ENCODE peak calls at places on chromosomes 1 and 21, in six cellular contexts. Z is IMR-90, I is neuronal stem cell, Q is H9, J is mesenchymal stem cell, M is H1. O is an unnamed sample.

GRCh38 chr1:15886613-15887167 is 39.2 kb downstream of the SPEN start:
- DNase-seq in I (no peak), Z (no peak), M (no peak), Q (no peak), J (no peak), O (no peak)

GRCh38 chr1:94142022-94142421 is 21.1 kb upstream of the ABCA4 start:
- DNase-seq in J (no peak), Q (no peak), M (no peak), I (no peak), Z (peak; percentile 63), O (no peak)

GRCh38 chr1:2159124-2159523 is 35.4 kb downstream of the FAAP20 start:
- DNase-seq in J (no peak), Z (no peak), M (no peak), Q (no peak), I (no peak), O (no peak)

GRCh38 chr1:220281159-220281574 is 8.9 kb upstream of the RAB3GAP2 start:
- DNase-seq in Z (peak; percentile 33), I (no peak), J (peak; percentile 73), M (no peak), Q (no peak), O (no peak)

GRCh38 chr1:212219679-212220463 is 65.3 kb upstream of the PPP2R5A start:
- DNase-seq in Q (no peak), I (no peak), J (peak; percentile 15), M (no peak), Z (peak; percentile 38), O (peak; percentile 67)

GRCh38 chr1:153432874-153433681 is 16.8 kb downstream of the S100A7A start:
- DNase-seq in M (no peak), J (no peak), Q (no peak), Z (no peak), I (no peak), O (peak; percentile 85)

GRCh38 chr1:16164821-16165364 is 9.0 kb upstream of the EPHA2 start:
- DNase-seq in J (no peak), I (no peak), M (no peak), Q (no peak), Z (no peak), O (no peak)

GRCh38 chr1:150534002-150534401 is 15.2 kb upstream of the ADAMTSL4 start:
- DNase-seq in J (no peak), M (no peak), Z (no peak), I (no peak), Q (no peak), O (no peak)

GRCh38 chr1:201457508-201457960 is 11.5 kb downstream of the PHLDA3 start:
- DNase-seq in M (no peak), I (no peak), J (peak; percentile 54), Z (no peak), Q (no peak), O (no peak)

GRCh38 chr1:58045094-58045493 is 501.4 kb downstream of the OMA1 start:
- DNase-seq in I (no peak), J (no peak), Q (peak; percentile 38), M (no peak), Z (no peak), O (no peak)

GRCh38 chr1:200029035-200029623 is 1.6 kb downstream of the NR5A2 start:
- DNase-seq in I (peak; percentile 51), J (peak; percentile 35), M (no peak), Q (peak; percentile 59), Z (peak; percentile 36), O (peak; percentile 45)

GRCh38 chr1:163321311-163322305 is at the start of gene NUF2:
- DNase-seq in Z (peak; percentile 99), Q (peak; percentile 98), M (peak; percentile 98), I (peak; percentile 96), J (peak; percentile 98), O (peak; percentile 97)

GRCh38 chr1:169692766-169693460 is 18.5 kb downstream of the SELL start:
- DNase-seq in Q (no peak), M (no peak), Z (no peak), I (no peak), J (no peak), O (no peak)

GRCh38 chr21:43343992-43344886 is 82.7 kb downstream of the SIK1 start:
- DNase-seq in Z (no peak), I (no peak), J (no peak), M (no peak), Q (no peak), O (no peak)

GRCh38 chr1:5960336-5960735 is 31.9 kb downstream of the NPHP4 start:
- DNase-seq in Z (no peak), Q (no peak), I (no peak), J (no peak), M (no peak), O (no peak)

GRCh38 chr21:43353282-43354010 is 73.5 kb downstream of the SIK1 start:
- DNase-seq in M (no peak), Q (no peak), J (no peak), Z (no peak), I (no peak), O (no peak)

GRCh38 chr1:39085174-39085573 is 59.0 kb downstream of the NDUFS5 start:
- DNase-seq in M (no peak), Q (no peak), I (no peak), J (no peak), Z (no peak), O (no peak)

GRCh38 chr1:39087109-39087834 is 61.1 kb downstream of the NDUFS5 start:
- DNase-seq in Z (peak; percentile 76), I (no peak), M (no peak), J (peak; percentile 45), Q (no peak), O (no peak)

GRCh38 chr1:39088658-39089057 is 62.5 kb downstream of the NDUFS5 start:
- DNase-seq in I (no peak), Q (no peak), J (no peak), M (no peak), Z (no peak), O (no peak)

GRCh38 chr1:39084191-39084590 is 58.0 kb downstream of the NDUFS5 start:
- DNase-seq in Z (no peak), I (no peak), M (no peak), Q (no peak), J (no peak), O (no peak)

DNA sequence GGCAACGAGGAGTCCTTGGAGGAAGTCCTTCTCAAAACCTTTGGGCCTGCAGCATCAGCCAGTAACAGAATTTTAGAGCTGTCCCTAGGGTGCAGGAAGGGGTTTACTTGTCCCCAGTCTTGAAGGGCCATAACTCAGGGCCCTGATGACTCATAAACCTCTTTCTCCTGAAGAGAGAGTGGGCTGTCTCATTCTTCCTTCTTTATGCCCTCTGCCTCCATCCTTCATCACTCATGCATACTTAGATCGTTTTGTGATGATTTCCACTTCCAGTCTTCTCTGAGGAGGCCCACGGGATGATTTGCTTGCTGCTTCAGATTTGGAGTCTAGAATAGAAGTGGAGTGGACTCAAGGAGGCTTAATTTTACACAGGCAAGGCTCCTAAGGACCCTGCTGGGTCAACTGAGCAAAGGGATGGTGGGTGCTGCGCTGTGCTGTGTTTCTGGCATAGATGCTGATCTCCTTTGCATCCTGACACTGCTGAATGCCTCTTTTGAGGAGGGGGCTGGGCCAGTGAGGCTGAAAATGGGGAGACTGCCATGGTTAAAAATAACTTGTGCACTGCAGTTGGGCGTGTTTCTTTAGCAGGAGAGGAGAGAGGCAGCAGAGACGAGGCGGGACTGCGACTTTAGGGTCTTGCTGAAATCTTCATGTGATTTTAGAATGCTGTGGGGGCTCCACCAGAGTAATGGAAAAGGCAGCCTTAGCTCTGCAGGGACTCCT is 60.4 kb downstream of the NDUFS5 start:
- DNase-seq in M (no peak), I (no peak), J (peak; percentile 43), Q (no peak), Z (peak; percentile 46), O (no peak)
- H3K4me2 ChIP-seq in M (no peak overlapping the region), I (no peak overlapping the region), J (peak overlapping the region; percentile 46), Q (no peak overlapping the region), Z (no peak overlapping the region), O (no peak overlapping the region)

DNA sequence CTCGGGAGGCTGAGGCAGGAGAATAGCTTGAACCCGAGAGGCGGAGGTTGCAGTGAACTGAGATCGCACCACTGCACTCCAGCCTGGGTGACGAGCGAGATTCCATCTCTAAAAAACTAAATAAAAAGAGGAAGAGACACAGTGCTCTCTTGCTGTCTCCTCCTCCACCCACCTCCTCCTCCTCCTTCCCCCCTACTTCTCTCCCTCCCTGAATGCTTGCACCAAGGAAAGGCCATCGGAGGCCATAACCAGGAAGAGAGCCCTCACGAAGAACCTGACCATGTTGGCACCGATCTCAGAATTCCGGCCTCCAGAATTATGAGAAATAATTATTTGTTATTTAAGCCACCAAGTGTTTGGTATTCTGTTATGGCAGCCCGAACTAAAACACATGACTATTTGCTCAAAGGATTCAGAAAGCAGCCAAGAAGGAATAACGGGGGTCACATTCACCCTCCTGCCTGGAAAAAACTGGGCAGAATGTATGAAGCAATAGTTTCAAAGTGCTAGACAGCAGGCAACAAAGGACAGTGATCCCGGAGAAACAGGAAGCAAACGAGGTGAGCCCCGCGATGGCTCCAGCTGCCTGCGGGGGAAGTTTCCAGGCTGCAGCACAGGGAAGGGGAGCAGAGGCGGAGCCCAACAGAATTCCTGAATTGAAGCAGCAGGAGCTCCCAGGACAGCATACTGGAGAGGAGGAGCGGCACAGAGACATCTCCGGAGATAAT is 35.8 kb downstream of the LDLRAD1 start:
- DNase-seq in I (peak; percentile 23), J (peak; percentile 68), M (peak; percentile 54), Q (peak; percentile 84), Z (peak; percentile 52), O (no peak)
- H3K14ac ChIP-seq in I (no peak overlapping the region), J (no peak overlapping the region), M (no peak overlapping the region), Q (peak overlapping the region; percentile 68), Z (peak overlapping the region; percentile 92), O (no peak overlapping the region)

GRCh38 chr1:90823686-90824085 is 106.6 kb upstream of the BARHL2 start:
- DNase-seq in Q (no peak), M (no peak), Z (no peak), J (no peak), I (no peak), O (no peak)

GRCh38 chr1:90820727-90821126 is 103.6 kb upstream of the BARHL2 start:
- DNase-seq in J (no peak), Z (no peak), M (no peak), Q (no peak), I (no peak), O (no peak)

GRCh38 chr1:90821793-90822359 is 104.8 kb upstream of the BARHL2 start:
- DNase-seq in J (no peak), M (no peak), Z (no peak), Q (no peak), I (no peak), O (no peak)

GRCh38 chr1:90824551-90824950 is 107.4 kb upstream of the BARHL2 start:
- DNase-seq in I (no peak), Z (no peak), M (no peak), J (no peak), Q (no peak), O (no peak)

GRCh38 chr1:90821152-90821792 is 104.2 kb upstream of the BARHL2 start:
- DNase-seq in I (no peak), M (no peak), Z (no peak), J (no peak), Q (no peak), O (no peak)
- H3K4me2 ChIP-seq in I (no peak overlapping the region), M (no peak overlapping the region), Z (no peak overlapping the region), J (no peak overlapping the region), Q (no peak overlapping the region), O (no peak overlapping the region)

GRCh38 chr1:37244815-37245214 is 210.5 kb upstream of the GRIK3 start:
- DNase-seq in Q (no peak), Z (no peak), I (no peak), M (no peak), J (no peak), O (no peak)

GRCh38 chr1:37243368-37244082 is 209.2 kb upstream of the GRIK3 start:
- DNase-seq in Z (no peak), I (no peak), M (no peak), Q (no peak), J (no peak), O (no peak)

GRCh38 chr1:37246631-37247030 is 212.3 kb upstream of the GRIK3 start:
- DNase-seq in M (no peak), I (no peak), Q (no peak), Z (no peak), J (no peak), O (no peak)

GRCh38 chr1:37242501-37242900 is 208.2 kb upstream of the GRIK3 start:
- DNase-seq in I (no peak), Q (no peak), M (no peak), Z (no peak), J (no peak), O (no peak)

GRCh38 chr1:37244083-37244480 is 209.8 kb upstream of the GRIK3 start:
- DNase-seq in Q (no peak), Z (no peak), I (no peak), M (no peak), J (no peak), O (no peak)
- H3K14ac ChIP-seq in Q (no peak overlapping the region), Z (no peak overlapping the region), I (no peak overlapping the region), M (no peak overlapping the region), J (no peak overlapping the region), O (no peak overlapping the region)